ENCODE peak calls at places on chromosome 6, in eight cellular contexts. T is tibial artery; E is small intestine; U is breast epithelium; F is effector memory CD4-positive, alpha-beta T cell; G is neuronal stem cell; N is body of pancreas; W is ascending aorta. I is an unnamed sample.

GRCh38 chr6:6646859-6647258 is 58.3 kb downstream of the LY86 start:
- DNase-seq in E (no peak), F (no peak), G (no peak), U (no peak), N (no peak), W (no peak), T (no peak), I (no peak)

GRCh38 chr6:139114741-139115140 is 20.1 kb upstream of the HECA start:
- DNase-seq in F (no peak), N (no peak), E (no peak), W (no peak), U (no peak), T (no peak), G (no peak), I (no peak)

GRCh38 chr6:137903933-137904821 is 37.1 kb downstream of the TNFAIP3 start:
- DNase-seq in G (no peak), U (no peak), W (no peak), F (no peak), E (peak; percentile 64), T (no peak), N (no peak), I (no peak)

GRCh38 chr6:79984261-79984660 is 20.2 kb upstream of the TTK start:
- DNase-seq in G (no peak), E (no peak), U (no peak), T (no peak), F (no peak), W (no peak), N (no peak), I (peak; percentile 50)

GRCh38 chr6:165782812-165783211 is 119.8 kb upstream of the PDE10A start:
- DNase-seq in G (no peak), T (no peak), W (no peak), N (no peak), E (no peak), U (no peak), F (no peak), I (no peak)

GRCh38 chr6:134979142-134979541 is 29.2 kb upstream of the ALDH8A1 start:
- DNase-seq in G (no peak), N (no peak), F (no peak), E (no peak), W (no peak), T (no peak), U (no peak), I (no peak)

GRCh38 chr6:139903411-139904157 is 529.1 kb upstream of the CITED2 start:
- DNase-seq in E (peak; percentile 90), U (no peak), T (no peak), W (no peak), N (no peak), G (no peak), F (no peak), I (no peak)

GRCh38 chr6:20318851-20319387 is 82.8 kb upstream of the E2F3 start:
- DNase-seq in W (no peak), G (no peak), E (no peak), T (no peak), F (no peak), U (no peak), N (no peak), I (no peak)

GRCh38 chr6:79687759-79688158 is 56.6 kb downstream of the SH3BGRL2 start:
- DNase-seq in F (no peak), U (no peak), T (no peak), N (peak; percentile 23), G (no peak), W (no peak), E (peak; percentile 75), I (no peak)

GRCh38 chr6:139636391-139636790 is 261.9 kb upstream of the CITED2 start:
- DNase-seq in W (no peak), F (no peak), T (no peak), N (no peak), E (no peak), G (no peak), U (no peak), I (no peak)

GRCh38 chr6:97947841-97948240 is 664.8 kb upstream of the MMS22L start:
- DNase-seq in G (no peak), T (no peak), U (peak; percentile 49), E (peak; percentile 39), F (no peak), W (no peak), N (peak; percentile 60), I (no peak)

GRCh38 chr6:99611148-99611547 is 4.5 kb downstream of the PRDM13 start:
- DNase-seq in N (no peak), T (no peak), W (no peak), E (no peak), F (no peak), U (no peak), G (no peak), I (no peak)

GRCh38 chr6:33297406-33297955 is 1.3 kb downstream of the RGL2 start:
- DNase-seq in W (no peak), F (no peak), G (no peak), U (peak; percentile 80), E (peak; percentile 34), N (peak; percentile 80), T (no peak), I (no peak)

GRCh38 chr6:106547961-106548453 is 81.3 kb downstream of the RTN4IP1 start:
- DNase-seq in F (no peak), T (no peak), E (no peak), U (no peak), W (no peak), G (no peak), N (peak; percentile 15), I (no peak)

GRCh38 chr6:161487694-161488093 is 213.8 kb upstream of the AGPAT4 start:
- DNase-seq in N (no peak), F (no peak), T (no peak), U (no peak), G (no peak), E (no peak), W (no peak), I (no peak)

GRCh38 chr6:154080434-154081189 is 41.6 kb downstream of the OPRM1 start:
- DNase-seq in E (no peak), N (no peak), W (no peak), G (no peak), T (no peak), F (no peak), U (no peak), I (no peak)

GRCh38 chr6:158048589-158048988 is 66.9 kb downstream of the SYNJ2 start:
- DNase-seq in F (no peak), G (no peak), W (no peak), T (no peak), N (no peak), U (no peak), E (no peak), I (no peak)

GRCh38 chr6:166581091-166581511 is 5.4 kb downstream of the RAMACL start:
- DNase-seq in N (no peak), W (no peak), U (no peak), E (no peak), G (no peak), T (no peak), F (no peak), I (no peak)

GRCh38 chr6:446418-447366 is 55.1 kb downstream of the IRF4 start:
- DNase-seq in G (no peak), F (peak; percentile 57), W (no peak), E (peak; percentile 20), T (no peak), U (no peak), N (no peak), I (peak; percentile 80)

GRCh38 chr6:95511404-95511803 is 65.9 kb upstream of the MANEA start:
- DNase-seq in G (no peak), U (no peak), E (no peak), W (no peak), N (no peak), F (no peak), T (no peak), I (no peak)

GRCh38 chr6:89297695-89298351 is 17.3 kb downstream of the GABRR2 start:
- DNase-seq in T (peak; percentile 44), F (peak; percentile 58), N (no peak), G (no peak), U (peak; percentile 77), W (peak; percentile 38), E (peak; percentile 56), I (peak; percentile 67)

DNA sequence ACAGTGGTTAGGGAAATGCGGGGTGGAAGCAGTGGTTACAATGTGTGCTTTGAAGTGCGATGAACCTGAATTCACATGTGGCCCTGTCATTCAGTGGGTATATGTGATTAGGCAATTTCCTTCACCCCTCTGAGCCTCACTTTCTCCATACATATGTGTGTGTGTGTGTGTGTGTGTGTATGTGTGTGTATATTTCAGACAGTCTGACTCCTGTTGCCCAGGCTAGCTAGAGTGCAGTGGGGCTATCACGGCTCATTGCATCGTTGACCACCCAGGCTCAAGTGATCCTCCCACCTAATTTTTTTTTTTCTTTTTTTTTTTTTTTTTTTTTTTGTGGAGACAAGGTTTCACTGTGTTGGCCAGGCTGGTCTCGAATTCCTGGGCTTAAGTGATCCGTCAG is 6.3 kb downstream of the PPP1R14C start:
- DNase-seq in T (no peak), E (no peak), G (peak; percentile 29), U (no peak), W (no peak), N (no peak), F (no peak), I (no peak)
- H3K4me1 ChIP-seq in T (no peaks in the 10 kb centered on the region), E (peaks cover 4% of the 10 kb centered on the region), G (peaks cover 17% of the 10 kb centered on the region), U (no peaks in the 10 kb centered on the region), W (no peaks in the 10 kb centered on the region), N (peaks cover under 1% of the 10 kb centered on the region), F (no peaks in the 10 kb centered on the region), I (peaks cover 8% of the 10 kb centered on the region)

GRCh38 chr6:90297866-90298381 is 1.3 kb upstream of the BACH2 start:
- DNase-seq in W (no peak), U (no peak), T (no peak), N (no peak), F (no peak), G (no peak), E (no peak), I (no peak)
- H3K36me3 ChIP-seq in W (no peaks in the 10 kb centered on the region), U (no peaks in the 10 kb centered on the region), T (no peaks in the 10 kb centered on the region), N (no peaks in the 10 kb centered on the region), F (no peaks in the 10 kb centered on the region), G (no peaks in the 10 kb centered on the region), E (no peaks in the 10 kb centered on the region), I (no peaks in the 10 kb centered on the region)

DNA sequence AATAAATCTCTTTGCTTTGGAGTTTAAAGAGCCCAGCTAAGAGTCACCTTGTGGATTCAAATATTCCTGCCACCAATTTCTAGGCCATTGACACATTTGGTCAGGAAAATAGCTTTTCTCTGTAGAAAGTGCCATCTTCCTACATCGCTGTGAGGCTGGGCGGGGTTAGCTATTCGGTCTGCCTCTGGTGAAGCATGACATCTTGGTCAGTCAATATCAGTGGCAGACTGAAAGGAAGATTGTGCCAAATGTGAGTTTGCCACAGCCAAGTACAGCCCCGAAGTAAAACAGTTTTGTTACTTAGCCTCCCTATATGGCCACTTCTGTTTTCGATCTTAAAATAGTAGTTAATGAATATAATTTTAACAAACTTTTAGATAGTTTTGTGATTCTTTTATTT is 65.5 kb upstream of the FABP7 start:
- DNase-seq in G (no peak), E (no peak), N (no peak), F (no peak), W (no peak), U (no peak), T (no peak), I (no peak)
- H3K4me1 ChIP-seq in G (peaks cover 8% of the 10 kb centered on the region), E (no peaks in the 10 kb centered on the region), N (peaks cover 7% of the 10 kb centered on the region), F (no peaks in the 10 kb centered on the region), W (no peaks in the 10 kb centered on the region), U (no peaks in the 10 kb centered on the region), T (no peaks in the 10 kb centered on the region), I (no peaks in the 10 kb centered on the region)

DNA sequence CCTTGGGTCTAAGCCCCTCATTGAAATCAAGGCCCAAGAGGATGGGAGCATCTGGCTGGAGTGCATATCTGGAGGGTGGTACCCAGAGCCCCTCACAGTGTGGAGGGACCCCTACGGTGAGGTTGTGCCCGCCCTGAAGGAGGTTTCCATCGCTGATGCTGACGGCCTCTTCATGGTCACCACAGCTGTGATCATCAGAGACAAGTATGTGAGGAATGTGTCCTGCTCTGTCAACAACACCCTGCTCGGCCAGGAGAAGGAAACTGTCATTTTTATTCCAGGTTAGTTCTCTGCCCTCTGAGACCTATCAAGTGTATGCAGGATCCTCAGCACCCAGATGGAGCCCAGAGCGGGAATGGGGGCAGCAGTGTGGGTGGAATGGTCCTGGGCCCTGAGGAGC is 5.1 kb downstream of the BTN2A2 start:
- DNase-seq in N (no peak), T (no peak), U (no peak), W (no peak), G (no peak), F (no peak), E (no peak), I (no peak)
- H3K36me3 ChIP-seq in N (no peaks in the 10 kb centered on the region), T (peaks cover 29% of the 10 kb centered on the region), U (no peaks in the 10 kb centered on the region), W (peaks cover 15% of the 10 kb centered on the region), G (peaks cover 7% of the 10 kb centered on the region), F (no peaks in the 10 kb centered on the region), E (no peaks in the 10 kb centered on the region), I (no peaks in the 10 kb centered on the region)